ENCODE peak calls at places on chromosome 13, in ten cellular contexts. One of them, this sample, is unnamed.

GRCh38 chr13:40116008-40116407 is 460.5 kb downstream of the COG6 start:
- DNase-seq in tibial nerve: peak
- DNase-seq in breast epithelium: no peak
- DNase-seq in ovary: peak
- DNase-seq in A549: peak
- DNase-seq in right lobe of liver: peak
- DNase-seq in stomach: peak
- DNase-seq in body of pancreas: peak
- DNase-seq in heart left ventricle: peak
- DNase-seq in lower leg skin: peak
- DNase-seq in this sample: peak

GRCh38 chr13:49183672-49184315 is 36.3 kb upstream of the MLNR start:
- DNase-seq in right lobe of liver: no peak
- DNase-seq in stomach: no peak
- DNase-seq in ovary: no peak
- DNase-seq in tibial nerve: no peak
- DNase-seq in lower leg skin: no peak
- DNase-seq in body of pancreas: no peak
- DNase-seq in A549: no peak
- DNase-seq in heart left ventricle: no peak
- DNase-seq in breast epithelium: no peak
- DNase-seq in this sample: no peak

GRCh38 chr13:24274452-24274971 is 34.9 kb upstream of the C1QTNF9 start:
- DNase-seq in heart left ventricle: no peak
- DNase-seq in ovary: peak
- DNase-seq in body of pancreas: no peak
- DNase-seq in stomach: peak
- DNase-seq in A549: no peak
- DNase-seq in tibial nerve: no peak
- DNase-seq in lower leg skin: no peak
- DNase-seq in right lobe of liver: no peak
- DNase-seq in breast epithelium: no peak
- DNase-seq in this sample: no peak

GRCh38 chr13:93620366-93620765 is 393.8 kb downstream of the GPC6 start:
- DNase-seq in stomach: no peak
- DNase-seq in tibial nerve: no peak
- DNase-seq in breast epithelium: no peak
- DNase-seq in A549: no peak
- DNase-seq in lower leg skin: no peak
- DNase-seq in body of pancreas: no peak
- DNase-seq in right lobe of liver: no peak
- DNase-seq in ovary: no peak
- DNase-seq in heart left ventricle: no peak
- DNase-seq in this sample: no peak

GRCh38 chr13:98976338-98976737 is 1.5 kb downstream of the DOCK9 start:
- DNase-seq in A549: no peak
- DNase-seq in lower leg skin: no peak
- DNase-seq in right lobe of liver: no peak
- DNase-seq in breast epithelium: no peak
- DNase-seq in stomach: no peak
- DNase-seq in body of pancreas: no peak
- DNase-seq in heart left ventricle: no peak
- DNase-seq in ovary: no peak
- DNase-seq in tibial nerve: no peak
- DNase-seq in this sample: no peak

GRCh38 chr13:29523199-29523931 is 72.1 kb downstream of the SLC7A1 start:
- DNase-seq in ovary: no peak
- DNase-seq in heart left ventricle: peak
- DNase-seq in breast epithelium: no peak
- DNase-seq in lower leg skin: no peak
- DNase-seq in A549: no peak
- DNase-seq in right lobe of liver: no peak
- DNase-seq in tibial nerve: peak
- DNase-seq in stomach: no peak
- DNase-seq in body of pancreas: no peak
- DNase-seq in this sample: no peak

GRCh38 chr13:19910336-19911072 is 47.1 kb upstream of the ZMYM5 start:
- DNase-seq in body of pancreas: no peak
- DNase-seq in lower leg skin: no peak
- DNase-seq in right lobe of liver: no peak
- DNase-seq in heart left ventricle: no peak
- DNase-seq in A549: peak
- DNase-seq in tibial nerve: no peak
- DNase-seq in stomach: peak
- DNase-seq in breast epithelium: no peak
- DNase-seq in ovary: no peak
- DNase-seq in this sample: peak

GRCh38 chr13:50589139-50589538 is 254.4 kb downstream of the DLEU7 start:
- DNase-seq in right lobe of liver: no peak
- DNase-seq in breast epithelium: no peak
- DNase-seq in body of pancreas: no peak
- DNase-seq in stomach: no peak
- DNase-seq in tibial nerve: no peak
- DNase-seq in lower leg skin: no peak
- DNase-seq in A549: no peak
- DNase-seq in heart left ventricle: no peak
- DNase-seq in ovary: no peak
- DNase-seq in this sample: peak

GRCh38 chr13:100209857-100210580 is 121.1 kb downstream of the PCCA start:
- DNase-seq in A549: no peak
- DNase-seq in breast epithelium: no peak
- DNase-seq in stomach: no peak
- DNase-seq in lower leg skin: no peak
- DNase-seq in right lobe of liver: no peak
- DNase-seq in ovary: no peak
- DNase-seq in heart left ventricle: no peak
- DNase-seq in body of pancreas: no peak
- DNase-seq in tibial nerve: no peak
- DNase-seq in this sample: peak

GRCh38 chr13:52450012-52450792 is at the start of gene VPS36:
- DNase-seq in stomach: peak
- DNase-seq in breast epithelium: peak
- DNase-seq in body of pancreas: peak
- DNase-seq in right lobe of liver: peak
- DNase-seq in tibial nerve: peak
- DNase-seq in A549: peak
- DNase-seq in lower leg skin: peak
- DNase-seq in heart left ventricle: peak
- DNase-seq in ovary: peak
- DNase-seq in this sample: peak
- TF ChIP-seq POLR2A in stomach: no peak
- TF ChIP-seq POLR2A in breast epithelium: peak
- TF ChIP-seq POLR2A in body of pancreas: peak
- TF ChIP-seq POLR2A in right lobe of liver: peak
- TF ChIP-seq POLR2A in tibial nerve: peak
- TF ChIP-seq POLR2A in A549: peak
- TF ChIP-seq POLR2A in lower leg skin: no peak
- TF ChIP-seq POLR2A in heart left ventricle: peak
- TF ChIP-seq POLR2A in ovary: peak
- TF ChIP-seq POLR2A in this sample: peak

DNA sequence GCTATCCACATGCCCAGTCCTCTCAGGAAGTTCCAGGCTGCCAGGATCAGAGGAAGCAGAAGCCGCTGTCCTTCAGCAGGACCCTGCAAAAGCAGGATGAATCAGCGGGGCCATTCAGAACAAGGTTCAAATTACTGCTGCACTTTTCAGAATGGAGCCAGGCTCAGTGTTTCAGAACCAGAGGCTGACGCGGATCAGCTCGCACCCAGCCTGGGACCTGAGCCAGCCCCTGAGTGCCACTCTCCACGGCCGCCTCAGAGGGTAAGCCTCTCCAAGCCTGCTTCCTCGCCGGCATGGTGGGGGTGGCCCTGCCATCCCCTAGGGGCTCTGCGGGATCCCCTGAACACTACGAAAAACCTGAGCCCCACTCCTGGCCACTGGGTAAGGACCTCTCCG is 24.7 kb downstream of the RASA3 start:
- DNase-seq in breast epithelium: no peak
- DNase-seq in stomach: no peak
- DNase-seq in A549: no peak
- DNase-seq in lower leg skin: no peak
- DNase-seq in right lobe of liver: peak
- DNase-seq in tibial nerve: no peak
- DNase-seq in ovary: peak
- DNase-seq in heart left ventricle: no peak
- DNase-seq in body of pancreas: peak
- DNase-seq in this sample: no peak
- TF ChIP-seq POLR2A in breast epithelium: no peak
- TF ChIP-seq POLR2A in stomach: no peak
- TF ChIP-seq POLR2A in A549: no peak
- TF ChIP-seq POLR2A in lower leg skin: no peak
- TF ChIP-seq POLR2A in right lobe of liver: no peak
- TF ChIP-seq POLR2A in tibial nerve: no peak
- TF ChIP-seq POLR2A in ovary: no peak
- TF ChIP-seq POLR2A in heart left ventricle: no peak
- TF ChIP-seq POLR2A in body of pancreas: no peak
- TF ChIP-seq POLR2A in this sample: no peak

DNA sequence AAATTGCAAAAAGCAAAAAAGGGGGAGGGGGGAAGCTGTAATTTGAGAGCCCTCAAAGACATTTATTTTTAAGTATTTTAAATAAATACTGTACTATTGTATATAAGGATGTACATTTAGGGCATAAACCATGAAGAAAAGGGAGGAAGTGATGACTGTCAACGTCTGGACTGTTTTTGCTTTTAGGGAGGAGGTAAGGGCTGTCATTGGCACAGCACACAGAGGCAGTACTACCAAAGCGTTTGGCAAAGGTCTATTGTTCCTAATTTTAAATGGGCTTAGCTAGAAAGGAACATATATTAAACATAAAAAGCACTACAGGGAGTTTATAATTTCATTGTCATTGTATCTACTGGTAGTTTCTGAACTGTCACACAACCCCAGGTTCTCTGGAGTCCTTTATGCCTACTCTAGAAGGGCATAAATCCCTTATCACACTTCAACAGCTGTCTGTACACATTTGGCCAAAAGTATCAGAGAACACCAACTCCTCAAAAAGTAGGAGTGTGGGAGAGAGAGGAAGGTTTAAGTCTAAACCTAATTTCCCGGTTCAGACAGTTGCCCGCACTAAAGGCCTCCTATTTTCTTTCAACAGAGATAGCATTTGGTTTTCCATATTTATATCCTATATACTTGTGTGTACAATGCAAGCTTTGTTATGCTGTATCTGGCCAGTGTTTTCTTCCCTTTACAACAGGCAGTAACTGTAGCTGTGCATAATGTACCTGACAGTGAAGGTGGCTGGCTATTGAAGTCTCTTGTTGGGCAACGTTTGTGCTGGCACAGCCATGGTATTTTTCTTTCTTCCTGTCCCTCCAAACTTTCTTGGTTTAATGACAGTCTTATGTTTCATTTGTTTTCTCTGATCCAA is 406.2 kb downstream of the KLF5 start:
- DNase-seq in lower leg skin: no peak
- DNase-seq in tibial nerve: no peak
- DNase-seq in breast epithelium: no peak
- DNase-seq in ovary: no peak
- DNase-seq in right lobe of liver: no peak
- DNase-seq in stomach: no peak
- DNase-seq in heart left ventricle: no peak
- DNase-seq in A549: no peak
- DNase-seq in body of pancreas: no peak
- DNase-seq in this sample: no peak
- TF ChIP-seq POLR2A in lower leg skin: no peak
- TF ChIP-seq POLR2A in tibial nerve: no peak
- TF ChIP-seq POLR2A in breast epithelium: no peak
- TF ChIP-seq POLR2A in ovary: no peak
- TF ChIP-seq POLR2A in right lobe of liver: no peak
- TF ChIP-seq POLR2A in stomach: no peak
- TF ChIP-seq POLR2A in heart left ventricle: no peak
- TF ChIP-seq POLR2A in A549: no peak
- TF ChIP-seq POLR2A in body of pancreas: no peak
- TF ChIP-seq POLR2A in this sample: no peak

DNA sequence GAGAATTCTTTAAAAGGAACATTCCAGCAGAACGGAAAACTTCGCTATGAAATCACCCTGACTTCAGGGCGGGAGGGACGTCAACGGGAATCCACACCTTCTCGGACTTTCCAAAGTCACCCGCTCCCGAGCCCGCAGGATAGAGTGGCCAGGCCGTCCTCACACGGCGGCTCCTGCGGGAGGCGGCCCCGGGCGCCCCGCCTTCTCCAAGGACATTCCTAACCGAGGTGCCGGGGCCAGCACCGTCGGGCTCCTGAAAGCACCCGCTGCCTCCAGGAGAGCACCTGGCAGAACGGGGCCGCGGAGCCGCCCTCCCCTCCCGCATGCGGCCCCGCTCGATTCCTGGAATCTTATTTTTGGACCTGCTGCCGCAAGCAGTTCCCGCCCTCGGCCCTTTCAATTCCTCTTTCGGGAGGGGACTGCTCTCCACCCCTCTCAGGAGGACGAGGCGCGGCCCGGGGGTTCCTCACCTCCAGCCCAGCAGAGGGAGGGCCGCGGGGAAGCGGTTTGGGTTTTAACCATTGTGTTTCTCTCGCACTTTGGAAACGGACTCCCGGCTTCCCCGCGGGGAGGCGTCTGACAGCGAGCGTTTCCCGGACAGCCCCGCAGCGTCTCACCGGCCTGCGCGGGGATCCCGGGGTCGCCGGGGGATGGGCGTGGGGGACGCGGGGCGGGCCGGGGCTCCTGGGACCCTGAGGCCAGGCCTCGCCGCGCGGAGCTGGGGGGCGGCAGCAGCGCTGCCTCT is 938 bp downstream of the GAS6 start:
- DNase-seq in right lobe of liver: peak
- DNase-seq in heart left ventricle: peak
- DNase-seq in A549: peak
- DNase-seq in body of pancreas: peak
- DNase-seq in breast epithelium: peak
- DNase-seq in lower leg skin: peak
- DNase-seq in stomach: peak
- DNase-seq in tibial nerve: no peak
- DNase-seq in ovary: peak
- DNase-seq in this sample: no peak
- TF ChIP-seq POLR2A in right lobe of liver: no peak
- TF ChIP-seq POLR2A in heart left ventricle: no peak
- TF ChIP-seq POLR2A in A549: no peak
- TF ChIP-seq POLR2A in body of pancreas: peak
- TF ChIP-seq POLR2A in breast epithelium: no peak
- TF ChIP-seq POLR2A in lower leg skin: no peak
- TF ChIP-seq POLR2A in stomach: no peak
- TF ChIP-seq POLR2A in tibial nerve: no peak
- TF ChIP-seq POLR2A in ovary: no peak
- TF ChIP-seq POLR2A in this sample: no peak

DNA sequence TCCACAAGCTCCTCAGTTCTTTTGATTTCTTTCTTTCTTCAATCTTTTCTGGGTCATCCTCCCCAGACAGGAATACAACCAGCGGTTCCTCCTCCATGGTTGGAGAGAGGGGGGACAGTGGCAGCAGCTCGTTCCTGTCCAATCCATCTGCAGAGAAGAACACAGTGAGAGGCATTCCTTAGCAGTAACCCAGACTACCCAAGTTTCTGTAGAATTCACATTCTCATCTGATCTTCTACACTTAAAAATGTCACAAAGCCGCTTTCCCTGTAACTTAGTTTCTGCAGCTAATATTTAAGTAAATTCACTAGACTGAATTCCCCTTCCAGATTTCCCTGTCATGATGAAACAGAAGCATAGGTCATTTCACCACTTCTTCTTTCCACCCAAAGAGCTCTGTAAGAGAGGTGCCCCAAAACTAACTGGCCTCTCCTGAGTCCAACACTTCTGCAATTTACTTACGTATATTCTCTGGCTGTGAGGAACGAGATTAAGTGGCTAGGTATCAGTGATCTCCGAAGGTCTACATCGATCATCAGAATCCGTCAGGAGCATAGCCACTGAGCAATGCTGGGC is 171.9 kb downstream of the TBC1D4 start:
- DNase-seq in tibial nerve: no peak
- DNase-seq in stomach: no peak
- DNase-seq in heart left ventricle: no peak
- DNase-seq in A549: no peak
- DNase-seq in body of pancreas: no peak
- DNase-seq in ovary: no peak
- DNase-seq in lower leg skin: no peak
- DNase-seq in breast epithelium: no peak
- DNase-seq in right lobe of liver: no peak
- DNase-seq in this sample: no peak
- TF ChIP-seq POLR2A in tibial nerve: no peak
- TF ChIP-seq POLR2A in stomach: no peak
- TF ChIP-seq POLR2A in heart left ventricle: no peak
- TF ChIP-seq POLR2A in A549: no peak
- TF ChIP-seq POLR2A in body of pancreas: no peak
- TF ChIP-seq POLR2A in ovary: no peak
- TF ChIP-seq POLR2A in lower leg skin: no peak
- TF ChIP-seq POLR2A in breast epithelium: no peak
- TF ChIP-seq POLR2A in right lobe of liver: no peak
- TF ChIP-seq POLR2A in this sample: no peak

This sample was measured in H54.